ENCODE peak calls at places on chromosomes 6 and 20, in eight cellular contexts. X is IMR-90, K is cardiac fibroblast, W is BJ, A is ovary, R is A673, F is mucosa of descending colon, H is PC-9. D is an unnamed sample.
A peak's percentile ranks its signal among the peaks of the same experiment; 100 is the strongest.

GRCh38 chr20:49562341-49563014 is 5.5 kb downstream of the PTGIS start:
- DNase-seq in X (peak; percentile 84), W (peak; percentile 59), H (peak; percentile 86), R (no peak), A (peak; percentile 88), F (peak; percentile 51), K (peak; percentile 90), D (peak; percentile 94)

GRCh38 chr6:64736421-64736950 is 970.5 kb downstream of the EYS start:
- DNase-seq in X (no peak), A (no peak), H (no peak), K (peak; percentile 72), F (no peak), R (no peak), W (no peak), D (no peak)

GRCh38 chr20:45822863-45823262 is 4.2 kb downstream of the TNNC2 start:
- DNase-seq in X (peak; percentile 47), K (no peak), W (no peak), F (peak; percentile 79), A (no peak), R (peak; percentile 30), H (peak; percentile 67), D (no peak)

GRCh38 chr20:57618766-57619052 is 1.5 kb downstream of the ZBP1 start:
- DNase-seq in F (no peak), A (no peak), X (no peak), K (no peak), H (no peak), R (no peak), W (no peak), D (no peak)

GRCh38 chr6:158505194-158505593 is 54.7 kb upstream of the TMEM181 start:
- DNase-seq in F (no peak), X (no peak), H (no peak), W (no peak), R (no peak), A (no peak), K (no peak), D (no peak)

GRCh38 chr6:5004373-5005037 is 668 bp upstream of the RPP40 start:
- DNase-seq in F (no peak), A (no peak), K (peak; percentile 2), W (no peak), X (no peak), H (no peak), R (peak; percentile 14), D (no peak)

GRCh38 chr6:5765141-5765760 is 241.5 kb downstream of the NRN1 start:
- DNase-seq in K (no peak), W (no peak), A (no peak), H (no peak), X (no peak), R (no peak), F (no peak), D (no peak)

GRCh38 chr6:135871878-135872277 is 20.4 kb downstream of the PDE7B start:
- DNase-seq in W (peak; percentile 35), R (no peak), A (no peak), K (peak; percentile 65), X (peak; percentile 75), F (no peak), H (no peak), D (no peak)

GRCh38 chr6:69835414-69836179 is 30.8 kb upstream of the COL19A1 start:
- DNase-seq in K (peak; percentile 88), H (peak; percentile 37), F (no peak), A (no peak), X (peak; percentile 76), W (peak; percentile 12), R (peak; percentile 73), D (no peak)

DNA sequence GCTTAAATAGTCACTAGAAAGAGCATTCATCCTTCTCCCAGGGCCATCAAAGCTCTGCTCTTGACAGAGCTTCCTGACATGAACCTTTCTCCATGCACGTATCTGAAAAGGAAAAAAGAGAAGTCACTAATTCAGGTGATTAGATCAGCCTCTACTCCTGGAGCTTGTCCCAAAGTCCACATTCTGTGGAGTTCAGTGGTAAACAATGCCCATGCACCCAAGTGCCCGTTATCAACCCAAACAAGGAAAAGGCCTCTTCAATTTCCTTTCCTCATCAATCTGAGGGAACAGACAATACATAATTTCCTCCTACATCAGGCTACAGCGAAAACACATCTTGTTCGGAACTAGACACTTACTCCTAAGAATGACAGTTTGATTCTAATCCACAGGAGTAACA is 129.2 kb upstream of the PCSK2 start:
- DNase-seq in K (no peak), F (no peak), W (no peak), A (no peak), R (no peak), X (no peak), H (no peak), D (no peak)
- H3K4me3 ChIP-seq in K (no peak overlapping the region), F (no peak overlapping the region), W (no peak overlapping the region), A (no peak overlapping the region), R (no peak overlapping the region), X (no peak overlapping the region), H (no peak overlapping the region), D (no peak overlapping the region)

DNA sequence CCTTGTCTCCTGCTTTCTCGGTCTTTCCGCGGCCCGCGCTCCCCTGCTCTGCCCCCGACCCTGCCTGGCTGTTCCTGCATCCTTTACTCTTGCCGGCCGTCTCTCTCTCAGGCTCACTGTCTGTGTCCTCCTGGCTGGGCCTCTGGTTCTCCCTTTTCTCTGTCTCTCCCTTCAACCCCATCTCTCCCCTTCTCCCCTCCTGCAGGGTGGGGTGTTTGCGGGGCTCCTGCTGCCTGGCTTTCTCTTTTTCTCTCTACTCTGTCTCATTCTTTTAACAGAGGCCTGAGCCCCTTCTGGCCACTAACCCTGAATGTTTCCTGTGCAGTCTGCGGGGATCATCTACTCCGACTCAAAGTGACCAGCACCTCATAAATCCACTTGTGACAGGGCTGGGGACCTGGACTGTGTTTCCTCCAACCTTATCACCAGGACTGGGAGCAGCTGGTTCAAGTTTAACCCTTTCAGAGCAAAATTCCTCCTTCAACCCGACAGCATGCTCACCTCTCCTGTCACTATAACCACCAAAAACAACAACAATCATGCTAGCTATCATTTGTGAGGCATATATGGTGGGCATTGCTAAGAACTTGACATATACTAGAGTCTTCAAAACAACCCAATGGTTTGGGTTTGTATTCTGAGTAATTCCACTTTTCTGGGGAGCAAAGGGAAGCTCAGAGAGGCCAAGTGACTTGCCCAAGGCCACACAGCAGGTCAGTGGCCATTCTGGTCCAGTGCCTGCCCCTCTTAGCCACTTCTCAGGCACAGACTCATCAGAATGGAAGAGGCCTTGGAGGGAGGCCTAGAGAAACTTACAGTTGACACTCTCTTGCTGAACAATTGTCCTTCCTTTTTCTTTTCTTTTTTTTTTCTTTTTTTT is 811 bp upstream of the RSPO4 start:
- DNase-seq in K (no peak), R (no peak), F (no peak), X (no peak), H (no peak), A (no peak), W (no peak), D (peak; percentile 13)
- H3K4me3 ChIP-seq in K (no peak overlapping the region), R (no peak overlapping the region), F (no peak overlapping the region), X (no peak overlapping the region), H (no peak overlapping the region), A (no peak overlapping the region), W (peak overlapping the region; percentile 19), D (no peak overlapping the region)

DNA sequence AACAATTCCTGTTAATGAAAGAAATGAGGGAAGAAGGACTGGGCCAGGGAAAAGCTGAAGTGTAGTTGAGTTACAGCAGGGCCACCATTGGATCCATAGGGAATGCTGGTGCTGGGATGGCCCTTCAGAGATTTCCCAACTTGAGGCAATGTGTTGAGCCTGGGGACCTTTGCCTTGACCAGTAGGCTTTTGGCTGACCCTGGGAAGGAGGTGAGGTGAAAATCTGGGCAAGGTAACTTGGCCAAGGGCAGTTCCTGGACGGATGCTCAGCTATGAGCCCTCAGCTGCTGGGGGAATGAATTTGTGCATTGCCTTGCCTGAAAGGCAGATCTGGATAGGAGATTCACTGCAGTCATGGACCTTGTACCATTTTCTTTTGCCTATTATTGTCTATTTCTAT is 20.4 kb downstream of the UTRN start:
- DNase-seq in R (no peak), H (no peak), X (no peak), K (no peak), W (no peak), F (no peak), A (no peak), D (no peak)
- H3K4me3 ChIP-seq in R (no peak overlapping the region), H (no peak overlapping the region), X (no peak overlapping the region), K (no peak overlapping the region), W (no peak overlapping the region), F (no peak overlapping the region), A (no peak overlapping the region), D (no peak overlapping the region)

GRCh38 chr6:1904898-1905297 is 295.2 kb downstream of the FOXC1 start:
- DNase-seq in F (no peak), X (no peak), K (no peak), A (no peak), R (no peak), H (no peak), W (no peak), D (no peak)

GRCh38 chr6:1904494-1904854 is 294.8 kb downstream of the FOXC1 start:
- DNase-seq in W (no peak), A (peak; percentile 51), R (no peak), H (no peak), X (no peak), F (no peak), K (no peak), D (no peak)

GRCh38 chr6:1903780-1904493 is 294.2 kb downstream of the FOXC1 start:
- DNase-seq in X (no peak), R (no peak), K (no peak), A (no peak), H (no peak), F (no peak), W (no peak), D (no peak)

GRCh38 chr6:1896897-1897296 is 287.2 kb downstream of the FOXC1 start:
- DNase-seq in A (no peak), H (no peak), W (no peak), R (no peak), X (no peak), F (no peak), K (no peak), D (no peak)

GRCh38 chr6:1901556-1901955 is 291.8 kb downstream of the FOXC1 start:
- DNase-seq in A (no peak), K (no peak), F (no peak), W (no peak), H (no peak), R (no peak), X (peak; percentile 88), D (no peak)
- H3K4me3 ChIP-seq in A (no peak overlapping the region), K (no peak overlapping the region), F (no peak overlapping the region), W (no peak overlapping the region), H (no peak overlapping the region), R (no peak overlapping the region), X (no peak overlapping the region), D (no peak overlapping the region)

D was measured in sigmoid colon.